ENCODE peak calls at places on chromosomes 13 and 19, in seven cellular contexts. D is naive thymus-derived CD4-positive, alpha-beta T cell; G is BE2C; T is uterus; K is heart left ventricle; Q is effector memory CD4-positive, alpha-beta T cell; L is left lung. A is an unnamed sample.

GRCh38 chr19:56155124-56155687 is 14.1 kb downstream of the ZNF444 start:
- DNase-seq in D (no peak), G (peak; percentile 26), T (no peak), K (no peak), Q (no peak), L (no peak), A (peak; percentile 36)

GRCh38 chr13:113960276-113960948 is 13.5 kb downstream of the C13orf46 start:
- DNase-seq in D (no peak), G (no peak), T (no peak), K (no peak), Q (no peak), L (no peak), A (no peak)

GRCh38 chr13:22738357-22738756 is 442.4 kb upstream of the SGCG start:
- DNase-seq in D (no peak), G (no peak), T (no peak), K (no peak), Q (no peak), L (no peak), A (no peak)

GRCh38 chr19:33125929-33126388 is 6.0 kb upstream of the WDR88 start:
- DNase-seq in D (peak; percentile 26), G (peak; percentile 56), T (peak; percentile 40), K (no peak), Q (no peak), L (no peak), A (no peak)

GRCh38 chr13:45162821-45163220 is 38.0 kb downstream of the KCTD4 start:
- DNase-seq in D (no peak), G (no peak), T (no peak), K (no peak), Q (no peak), L (no peak), A (no peak)

GRCh38 chr13:96958286-96958891 is 35.9 kb downstream of the OXGR1 start:
- DNase-seq in D (no peak), G (peak; percentile 40), T (no peak), K (no peak), Q (no peak), L (no peak), A (no peak)

GRCh38 chr13:22073718-22074117 is 402.8 kb downstream of the FGF9 start:
- DNase-seq in D (no peak), G (no peak), T (no peak), K (no peak), Q (no peak), L (no peak), A (no peak)

GRCh38 chr13:94232956-94233355 is 246.5 kb downstream of the DCT start:
- DNase-seq in D (no peak), G (no peak), T (no peak), K (no peak), Q (no peak), L (no peak), A (no peak)

GRCh38 chr19:4597278-4597974 is 37.9 kb upstream of the SEMA6B start:
- DNase-seq in D (no peak), G (no peak), T (no peak), K (no peak), Q (no peak), L (no peak), A (no peak)

GRCh38 chr19:46021531-46022041 is 1.3 kb downstream of the PGLYRP1 start:
- DNase-seq in D (no peak), G (no peak), T (no peak), K (no peak), Q (no peak), L (peak; percentile 35), A (no peak)

GRCh38 chr19:3368848-3369336 is 2.5 kb downstream of the NFIC start:
- DNase-seq in D (no peak), G (no peak), T (no peak), K (no peak), Q (no peak), L (no peak), A (no peak)

GRCh38 chr19:35351441-35352176 is 3.9 kb downstream of the FFAR1 start:
- DNase-seq in D (no peak), G (no peak), T (no peak), K (peak; percentile 57), Q (no peak), L (no peak), A (no peak)

GRCh38 chr13:97798171-97798821 is 155.2 kb upstream of the IPO5 start:
- DNase-seq in D (no peak), G (no peak), T (no peak), K (no peak), Q (no peak), L (no peak), A (no peak)

DNA sequence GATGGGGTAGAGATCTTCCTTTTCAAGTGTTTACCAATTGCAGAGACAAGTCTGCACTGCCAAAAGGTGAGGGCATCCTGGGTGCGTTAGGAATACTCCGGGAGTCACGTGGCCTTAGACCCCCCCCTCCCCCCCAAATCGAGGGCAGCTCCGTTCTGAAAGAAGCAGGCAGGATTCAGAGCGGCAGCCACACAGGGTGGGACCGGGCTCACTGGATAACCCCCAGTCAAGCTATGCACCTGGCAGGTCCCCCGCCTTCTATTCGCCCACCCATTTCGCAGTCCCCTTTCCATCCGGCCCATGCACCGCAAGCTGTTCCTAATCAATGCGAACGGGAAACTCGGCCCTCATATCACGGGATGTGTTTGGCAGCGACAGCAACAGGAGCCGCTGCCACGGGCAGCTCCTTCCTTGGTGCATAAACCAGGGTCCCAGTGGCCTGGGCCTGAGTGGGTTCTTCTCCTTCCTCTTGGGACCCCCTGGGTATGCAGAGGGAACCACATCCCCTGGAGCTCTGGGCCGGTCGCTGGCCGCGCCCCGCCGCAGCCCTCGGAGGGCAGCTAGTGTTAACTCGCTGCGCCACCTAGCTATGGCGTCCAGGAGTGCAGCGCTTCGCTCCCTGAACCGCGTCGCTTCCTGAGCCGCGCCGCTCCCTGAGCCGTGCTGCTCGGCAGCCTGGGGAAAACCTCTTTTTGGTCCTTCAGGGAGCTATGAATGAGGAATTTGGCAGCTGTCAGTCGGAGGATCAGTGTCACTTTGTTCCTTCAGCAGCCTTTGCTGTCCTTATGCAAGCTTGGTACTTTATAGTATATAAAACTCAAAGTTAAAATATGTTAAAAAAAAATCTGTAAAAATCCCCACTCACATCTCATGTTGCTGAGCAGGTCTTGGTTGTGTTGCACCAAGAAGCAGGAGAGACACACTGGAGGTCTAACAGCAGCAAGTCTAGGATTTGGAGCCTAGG is 41.4 kb downstream of the LYL1 start:
- DNase-seq in D (peak; percentile 56), G (peak; percentile 89), T (peak; percentile 89), K (peak; percentile 93), Q (peak; percentile 37), L (peak; percentile 84), A (peak; percentile 89)
- H3K4me1 ChIP-seq in D (no peaks in the 10 kb centered on the region), G (peaks cover 27% of the 10 kb centered on the region), T (peaks cover 61% of the 10 kb centered on the region), K (peaks cover 100% of the 10 kb centered on the region), Q (no peaks in the 10 kb centered on the region), L (peaks cover 53% of the 10 kb centered on the region), A (peaks cover 99% of the 10 kb centered on the region)

GRCh38 chr13:84983321-84983720 is 815.9 kb downstream of the SLITRK6 start:
- DNase-seq in D (no peak), G (no peak), T (no peak), K (no peak), Q (no peak), L (no peak), A (no peak)
- H3K4me1 ChIP-seq in D (no peaks in the 10 kb centered on the region), G (no peaks in the 10 kb centered on the region), T (no peaks in the 10 kb centered on the region), K (no peaks in the 10 kb centered on the region), Q (no peaks in the 10 kb centered on the region), L (no peaks in the 10 kb centered on the region), A (no peaks in the 10 kb centered on the region)

DNA sequence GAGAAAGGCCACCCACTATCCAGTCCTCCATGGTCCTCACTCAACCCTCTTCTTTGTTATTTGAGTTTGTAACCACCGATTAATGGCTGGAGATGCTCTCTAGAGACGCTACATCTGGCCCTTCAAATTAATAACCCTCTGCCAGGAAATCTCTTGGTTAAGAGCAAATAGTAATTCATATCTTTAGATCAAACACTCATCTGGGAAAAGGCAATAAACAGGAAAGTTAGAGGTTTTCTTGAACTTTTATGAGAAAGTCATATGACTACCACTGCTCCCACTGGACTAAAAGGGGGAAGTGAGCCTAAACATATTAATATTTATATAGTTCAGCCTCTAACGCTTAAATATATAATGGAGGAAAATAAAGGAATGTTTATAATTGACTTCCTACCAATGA is 2.9 kb downstream of the TBC1D4 start:
- DNase-seq in D (no peak), G (no peak), T (no peak), K (no peak), Q (no peak), L (no peak), A (no peak)
- H3K4me1 ChIP-seq in D (no peaks in the 10 kb centered on the region), G (peaks cover 8% of the 10 kb centered on the region), T (no peaks in the 10 kb centered on the region), K (peaks cover 30% of the 10 kb centered on the region), Q (peaks cover 14% of the 10 kb centered on the region), L (peaks cover 3% of the 10 kb centered on the region), A (peaks cover 39% of the 10 kb centered on the region)

GRCh38 chr19:1173160-1173844 is 766 bp downstream of the SBNO2 start:
- DNase-seq in D (no peak), G (no peak), T (peak; percentile 39), K (peak; percentile 70), Q (no peak), L (no peak), A (no peak)
- H3K4me1 ChIP-seq in D (peaks cover 17% of the 10 kb centered on the region), G (peaks cover 10% of the 10 kb centered on the region), T (peaks cover 12% of the 10 kb centered on the region), K (peaks cover 21% of the 10 kb centered on the region), Q (peaks cover 17% of the 10 kb centered on the region), L (peaks cover 29% of the 10 kb centered on the region), A (peaks cover 80% of the 10 kb centered on the region)

DNA sequence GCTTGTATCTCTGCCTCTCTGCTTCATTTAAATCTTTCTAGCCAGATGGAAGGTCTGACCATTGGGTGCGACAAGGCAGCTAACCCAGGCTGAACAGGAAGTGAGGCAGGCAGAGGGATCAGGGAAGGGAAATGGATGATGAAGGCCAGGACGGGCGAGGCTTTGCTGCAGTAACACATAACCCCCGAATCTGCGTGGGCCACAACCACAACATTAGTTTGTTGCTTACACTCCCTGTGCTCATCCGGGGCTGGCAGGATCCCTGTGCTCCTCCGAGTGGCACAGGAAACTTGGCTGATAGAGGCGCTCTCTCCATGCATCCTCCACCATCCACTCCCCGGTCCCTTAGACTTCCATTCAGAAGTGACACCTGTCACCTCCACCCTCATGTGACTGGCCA is 1.1 kb upstream of the FLT3LG start:
- DNase-seq in D (no peak), G (no peak), T (no peak), K (no peak), Q (no peak), L (no peak), A (no peak)
- H3K4me1 ChIP-seq in D (peaks cover 63% of the 10 kb centered on the region), G (no peaks in the 10 kb centered on the region), T (no peaks in the 10 kb centered on the region), K (peaks cover 38% of the 10 kb centered on the region), Q (peaks cover 63% of the 10 kb centered on the region), L (no peaks in the 10 kb centered on the region), A (peaks cover 48% of the 10 kb centered on the region)

A was measured in heart right ventricle.